ENCODE peak calls at places on chromosomes 3 and 15, in four cellular contexts. S is PC-3, Z is fibroblast of lung, Y is stomach. G is an unnamed sample.

GRCh38 chr3:196686436-196686835 is 25.6 kb downstream of the CEP19 start:
- DNase-seq in S (no peak), Y (no peak), Z (no peak), G (no peak)

GRCh38 chr15:78034495-78035191 is 42.9 kb downstream of the TBC1D2B start:
- DNase-seq in Y (peak; percentile 66), S (no peak), Z (no peak), G (no peak)

GRCh38 chr15:99651023-99651807 is 82.0 kb downstream of the LYSMD4 start:
- DNase-seq in S (peak; percentile 62), Y (no peak), Z (peak; percentile 71), G (no peak)

GRCh38 chr3:19348929-19349564 is 200.7 kb downstream of the KCNH8 start:
- DNase-seq in Z (peak; percentile 3), S (peak; percentile 60), Y (no peak), G (no peak)

GRCh38 chr3:52310861-52311566 is 5.1 kb upstream of the DNAH1 start:
- DNase-seq in S (no peak), Y (no peak), Z (no peak), G (no peak)

GRCh38 chr15:61687124-61687523 is 373.1 kb downstream of the VPS13C start:
- DNase-seq in Y (no peak), Z (no peak), S (no peak), G (no peak)

GRCh38 chr3:82643948-82644347 is 882.5 kb upstream of the GBE1 start:
- DNase-seq in Y (no peak), Z (peak; percentile 3), S (peak; percentile 51), G (no peak)

GRCh38 chr3:56254261-56254660 is 214.0 kb downstream of the ERC2 start:
- DNase-seq in Z (no peak), S (peak; percentile 8), Y (no peak), G (no peak)

GRCh38 chr15:48619446-48619845 is 26.1 kb downstream of the FBN1 start:
- DNase-seq in Y (no peak), Z (no peak), S (no peak), G (no peak)

GRCh38 chr3:172138792-172139507 is 99.6 kb downstream of the FNDC3B start:
- DNase-seq in S (peak; percentile 64), Y (peak; percentile 61), Z (peak; percentile 59), G (peak; percentile 47)

GRCh38 chr3:190903156-190903555 is 40.7 kb upstream of the GMNC start:
- DNase-seq in S (no peak), Y (no peak), Z (no peak), G (no peak)

GRCh38 chr3:56610669-56611335 is 53.8 kb downstream of the CCDC66 start:
- DNase-seq in Z (no peak), S (no peak), Y (no peak), G (no peak)

GRCh38 chr15:96331942-96332853 is 1.7 kb downstream of the NR2F2 start:
- DNase-seq in Y (no peak), S (peak; percentile 49), Z (peak; percentile 58), G (peak; percentile 83)

GRCh38 chr15:88894348-88894818 is 961 bp downstream of the HAPLN3 start:
- DNase-seq in Z (peak; percentile 31), S (peak; percentile 77), Y (peak; percentile 76), G (no peak)

GRCh38 chr3:38116471-38117162 is 20.3 kb downstream of the ACAA1 start:
- DNase-seq in Y (no peak), S (peak; percentile 28), Z (peak; percentile 2), G (no peak)

GRCh38 chr3:11154036-11154952 is at the start of gene HRH1:
- DNase-seq in S (peak; percentile 37), Y (no peak), Z (peak; percentile 30), G (peak; percentile 63)

GRCh38 chr3:132315851-132316250 is 1.4 kb upstream of the ACP3 start:
- DNase-seq in S (peak; percentile 59), Y (no peak), Z (peak; percentile 39), G (no peak)

GRCh38 chr3:66702126-66702525 is 201.3 kb upstream of the LRIG1 start:
- DNase-seq in Y (no peak), S (no peak), Z (peak; percentile 58), G (no peak)

GRCh38 chr3:36784012-36784763 is 19.8 kb upstream of the DCLK3 start:
- DNase-seq in Z (no peak), Y (no peak), S (no peak), G (no peak)

GRCh38 chr3:69888040-69888945 is 111.2 kb upstream of the SAMMSON start:
- DNase-seq in Y (no peak), S (no peak), Z (no peak), G (no peak)

GRCh38 chr3:114506622-114507300 is 212.9 kb downstream of the TIGIT start:
- DNase-seq in Y (no peak), S (peak; percentile 28), Z (peak; percentile 89), G (peak; percentile 69)

GRCh38 chr3:127286571-127287140 is 1.2 kb downstream of the PRR20G start:
- DNase-seq in Y (no peak), Z (peak; percentile 7), S (peak; percentile 38), G (no peak)

GRCh38 chr3:63086190-63086589 is 191.9 kb upstream of the SYNPR start:
- DNase-seq in S (no peak), Y (no peak), Z (no peak), G (no peak)

GRCh38 chr3:62374375-62374876 is 1.1 kb upstream of the FEZF2 start:
- DNase-seq in Y (no peak), S (no peak), Z (peak; percentile 26), G (no peak)

GRCh38 chr15:46091860-46092450 is 457.1 kb downstream of the SQOR start:
- DNase-seq in Y (no peak), S (peak; percentile 67), Z (peak; percentile 1), G (peak; percentile 25)

GRCh38 chr3:50319872-50320625 is 2.5 kb downstream of the HYAL2 start:
- DNase-seq in Y (no peak), Z (no peak), S (no peak), G (no peak)

GRCh38 chr3:50320853-50321145 is 1.7 kb downstream of the HYAL2 start:
- DNase-seq in Z (no peak), Y (no peak), S (no peak), G (peak; percentile 85)

GRCh38 chr3:50318615-50319014 is 3.9 kb downstream of the HYAL2 start:
- DNase-seq in Z (no peak), Y (no peak), S (no peak), G (no peak)

GRCh38 chr3:50318163-50318562 is 4.4 kb downstream of the HYAL2 start:
- DNase-seq in Z (no peak), Y (no peak), S (no peak), G (no peak)

DNA sequence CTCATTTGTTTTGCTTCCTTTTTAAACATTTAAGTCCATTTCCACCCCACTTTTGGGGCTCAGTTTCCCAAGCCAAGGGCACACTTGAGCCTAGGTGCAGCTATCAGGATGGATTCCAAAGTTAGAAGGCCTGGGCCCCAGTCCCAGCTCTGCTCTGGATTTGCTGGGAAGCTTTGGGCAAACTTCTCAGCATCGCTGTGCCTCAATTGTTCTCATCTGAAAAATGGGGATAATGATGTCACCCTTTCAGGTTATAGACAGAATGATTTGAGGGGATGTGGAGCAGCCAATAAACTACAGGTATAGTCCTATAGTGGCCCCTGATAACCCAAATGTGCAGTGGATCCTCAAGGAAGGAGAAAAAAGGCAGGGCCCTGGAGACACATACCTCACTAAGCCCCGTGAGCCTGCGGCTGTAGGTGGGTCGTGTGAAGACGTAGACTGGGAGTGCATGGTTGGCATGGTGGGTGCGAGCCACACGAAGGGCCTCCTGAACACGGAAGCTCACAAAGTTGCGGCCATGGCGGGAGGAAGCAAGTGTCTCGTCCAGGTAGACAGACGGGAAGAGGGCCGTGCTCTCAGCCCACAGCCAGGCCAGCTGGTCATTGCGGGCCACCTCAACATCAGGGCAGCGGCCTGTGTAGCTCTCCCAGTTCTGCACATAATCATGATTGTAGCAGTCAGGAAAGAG is 3.2 kb downstream of the HYAL2 start:
- DNase-seq in Z (no peak), Y (no peak), S (no peak), G (no peak)
- H3K4me1 ChIP-seq in Z (peaks cover 7% of the 10 kb centered on the region), Y (peaks cover 85% of the 10 kb centered on the region), S (peaks cover 48% of the 10 kb centered on the region), G (peaks cover 24% of the 10 kb centered on the region)

GRCh38 chr3:98991393-98991792 is 89.9 kb upstream of the DCBLD2 start:
- DNase-seq in S (no peak), Y (no peak), Z (no peak), G (no peak)

GRCh38 chr3:98990657-98991056 is 89.2 kb upstream of the DCBLD2 start:
- DNase-seq in Z (no peak), S (no peak), Y (no peak), G (no peak)

GRCh38 chr3:98999675-99000074 is 98.2 kb upstream of the DCBLD2 start:
- DNase-seq in S (no peak), Z (no peak), Y (no peak), G (no peak)

DNA sequence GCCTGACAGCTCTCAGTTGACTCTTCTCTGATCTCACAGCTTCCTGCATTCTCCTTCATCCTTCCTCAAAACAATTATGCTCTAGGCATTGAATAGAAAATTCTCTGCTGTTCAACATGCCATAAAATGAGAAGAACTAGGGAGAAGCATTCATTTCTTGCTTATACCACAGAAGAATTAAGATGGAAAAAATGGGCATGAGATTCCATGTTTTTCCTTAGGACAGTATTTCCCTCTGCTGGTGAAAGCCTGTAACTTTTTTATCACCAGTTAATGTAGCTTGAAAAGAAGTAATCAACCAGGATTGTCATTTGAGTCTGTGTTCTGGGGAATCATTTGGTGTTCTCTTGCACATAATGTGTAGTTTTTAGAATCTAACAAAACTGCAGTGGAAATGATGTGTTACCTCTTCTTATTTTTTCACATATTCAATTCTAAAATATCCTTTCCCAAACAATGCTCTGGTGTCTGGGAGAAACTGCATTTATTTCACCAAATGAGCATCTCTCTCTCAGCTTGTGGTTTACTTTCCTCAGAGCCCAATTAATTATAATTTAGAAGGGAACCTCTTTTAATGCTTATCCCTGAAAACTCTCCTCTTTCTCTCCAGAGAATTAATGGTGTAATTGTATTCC is 92.8 kb upstream of the DCBLD2 start:
- DNase-seq in Y (no peak), Z (peak; percentile 67), S (peak; percentile 84), G (peak; percentile 47)
- H3K27ac ChIP-seq in Y (no peak overlapping the region), Z (no peak overlapping the region), S (peak overlapping the region; percentile 7), G (no peak overlapping the region)

GRCh38 chr3:60207833-60208367 is 1043.4 kb downstream of the FHIT start:
- DNase-seq in Y (no peak), S (no peak), Z (no peak), G (no peak)
- H3K4me1 ChIP-seq in Y (no peaks in the 10 kb centered on the region), S (no peaks in the 10 kb centered on the region), Z (no peaks in the 10 kb centered on the region), G (no peaks in the 10 kb centered on the region)

GRCh38 chr15:25422021-25422420 is 16.8 kb downstream of the UBE3A start:
- DNase-seq in Y (no peak), S (peak; percentile 41), Z (no peak), G (no peak)

GRCh38 chr15:25427861-25428260 is 11.0 kb downstream of the UBE3A start:
- DNase-seq in Y (no peak), Z (no peak), S (no peak), G (no peak)

GRCh38 chr15:25431821-25432561 is 6.8 kb downstream of the UBE3A start:
- DNase-seq in S (no peak), Y (no peak), Z (no peak), G (no peak)

GRCh38 chr15:25424073-25424472 is 14.8 kb downstream of the UBE3A start:
- DNase-seq in S (no peak), Y (no peak), Z (no peak), G (no peak)

DNA sequence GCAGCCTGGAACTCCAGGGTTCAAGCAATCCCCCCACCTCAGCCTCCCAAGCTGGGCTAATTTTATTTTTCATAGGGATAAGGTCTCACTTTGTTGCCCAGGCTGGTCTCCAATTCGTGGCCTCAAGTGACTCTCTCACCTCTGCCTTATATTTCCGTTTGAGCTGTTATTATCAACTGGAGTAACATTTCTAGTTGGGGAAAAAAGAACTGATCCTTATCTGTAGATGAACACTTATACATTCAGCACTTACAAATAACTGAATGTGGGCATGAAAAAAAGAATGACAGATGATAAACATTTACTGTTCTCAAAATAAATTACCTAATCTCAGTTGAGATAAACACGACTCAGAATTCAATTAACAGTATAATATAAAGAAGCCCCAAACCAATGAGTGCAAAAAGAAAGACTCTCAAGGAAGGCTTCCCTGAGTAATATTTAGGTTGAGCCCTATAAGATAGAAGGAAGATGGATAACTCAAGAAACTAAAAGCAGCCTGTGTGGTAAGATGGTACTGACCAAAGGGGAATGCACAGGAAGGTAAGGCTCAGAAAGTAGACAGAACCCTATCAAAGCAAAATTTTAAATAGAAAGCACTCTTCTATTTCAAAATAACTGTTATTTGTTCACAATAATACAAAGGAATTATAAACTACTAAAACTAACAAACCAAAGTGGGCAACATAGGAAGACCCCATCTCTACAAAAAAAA is 11.8 kb downstream of the UBE3A start:
- DNase-seq in Z (no peak), Y (no peak), S (no peak), G (no peak)
- H3K27ac ChIP-seq in Z (no peak overlapping the region), Y (no peak overlapping the region), S (no peak overlapping the region), G (no peak overlapping the region)